ENCODE peak calls at places on chromosomes 2 and 18, in six cellular contexts. L is GM12891, H is amniotic stem cell, A is M059J, F is cardiac fibroblast, Y is hippocampal formation. V is an unnamed sample.
A peak's percentile ranks its signal among the peaks of the same experiment; 100 is the strongest.

GRCh38 chr2:203470371-203470770 is 64.7 kb downstream of the RAPH1 start:
- DNase-seq in L (no peak), H (no peak), A (no peak), F (peak; percentile 33), Y (no peak), V (no peak)

GRCh38 chr2:20669609-20670314 is 2.8 kb downstream of the GDF7 start:
- DNase-seq in L (no peak), H (no peak), A (no peak), F (no peak), Y (no peak), V (no peak)

GRCh38 chr2:237700583-237701032 is 73.2 kb downstream of the LRRFIP1 start:
- DNase-seq in L (no peak), H (no peak), A (peak; percentile 65), F (peak; percentile 90), Y (no peak), V (no peak)

GRCh38 chr2:54962935-54963334 is 87.3 kb downstream of the RTN4 start:
- DNase-seq in L (no peak), H (no peak), A (no peak), F (no peak), Y (no peak), V (no peak)

GRCh38 chr2:27545348-27546141 is 37.3 kb upstream of the ZNF512 start:
- DNase-seq in L (no peak), H (no peak), A (peak; percentile 57), F (no peak), Y (no peak), V (no peak)

GRCh38 chr18:59631583-59632181 is 65.5 kb downstream of the CCBE1 start:
- DNase-seq in L (no peak), H (no peak), A (peak; percentile 49), F (peak; percentile 68), Y (no peak), V (no peak)

GRCh38 chr2:128734521-128735295 is 416.0 kb upstream of the HS6ST1 start:
- DNase-seq in L (no peak), H (no peak), A (no peak), F (peak; percentile 66), Y (no peak), V (no peak)

GRCh38 chr2:206556357-206556949 is 85.8 kb upstream of the FAM237A start:
- DNase-seq in L (no peak), H (no peak), A (peak; percentile 57), F (peak; percentile 64), Y (peak; percentile 35), V (no peak)

GRCh38 chr18:22971038-22971437 is 37.9 kb downstream of the RBBP8 start:
- DNase-seq in L (no peak), H (no peak), A (no peak), F (no peak), Y (no peak), V (no peak)

GRCh38 chr2:104090407-104090806 is 763.5 kb upstream of the POU3F3 start:
- DNase-seq in L (no peak), H (no peak), A (no peak), F (no peak), Y (no peak), V (no peak)

GRCh38 chr18:61606759-61607158 is 273.5 kb downstream of the CDH20 start:
- DNase-seq in L (no peak), H (peak; percentile 82), A (peak; percentile 97), F (peak; percentile 94), Y (no peak), V (no peak)

V was measured in dorsolateral prefrontal cortex.